ENCODE peak calls at places on chromosome 15, in four cellular contexts. K is breast epithelium, X is stomach, I is GM12891. J is an unnamed sample.

GRCh38 chr15:68639926-68640600 is 61.3 kb downstream of the CORO2B start:
- DNase-seq in I (no peak), X (no peak), K (peak), J (no peak)

GRCh38 chr15:62549345-62549970 is 384.4 kb upstream of the C2CD4B start:
- DNase-seq in X (peak), I (no peak), K (no peak), J (no peak)

GRCh38 chr15:90774731-90775521 is 57.8 kb downstream of the BLM start:
- DNase-seq in X (no peak), K (no peak), I (no peak), J (no peak)

GRCh38 chr15:25859838-25860645 is 3.1 kb downstream of the ATP10A start:
- DNase-seq in X (peak), K (peak), I (no peak), J (no peak)

GRCh38 chr15:89230277-89230676 is 8.9 kb upstream of the RLBP1 start:
- DNase-seq in K (no peak), I (no peak), X (no peak), J (no peak)

GRCh38 chr15:29849716-29850115 is 27.4 kb upstream of the TJP1 start:
- DNase-seq in K (no peak), I (no peak), X (no peak), J (no peak)

GRCh38 chr15:79901958-79902357 is 5.1 kb upstream of the MTHFS start:
- DNase-seq in I (no peak), X (no peak), K (no peak), J (no peak)

GRCh38 chr15:74773731-74774252 is 8.1 kb upstream of the CSK start:
- DNase-seq in K (no peak), X (no peak), I (no peak), J (no peak)

GRCh38 chr15:99818872-99819271 is 85.6 kb upstream of the LYSMD4 start:
- DNase-seq in I (no peak), X (no peak), K (no peak), J (no peak)

GRCh38 chr15:75065467-75065850 is 42.1 kb downstream of the PPCDC start:
- DNase-seq in K (no peak), I (no peak), X (no peak), J (no peak)

GRCh38 chr15:101472033-101472432 is 17.5 kb downstream of the PCSK6 start:
- DNase-seq in K (no peak), X (no peak), I (no peak), J (no peak)

GRCh38 chr15:35724626-35725025 is 178.7 kb upstream of the DPH6 start:
- DNase-seq in X (no peak), K (no peak), I (no peak), J (no peak)

GRCh38 chr15:35727627-35728026 is 181.7 kb upstream of the DPH6 start:
- DNase-seq in K (no peak), X (no peak), I (no peak), J (no peak)

GRCh38 chr15:35723852-35724251 is 177.9 kb upstream of the DPH6 start:
- DNase-seq in K (no peak), I (no peak), X (no peak), J (no peak)

GRCh38 chr15:35725353-35725752 is 179.4 kb upstream of the DPH6 start:
- DNase-seq in K (no peak), I (no peak), X (no peak), J (no peak)

GRCh38 chr15:35728176-35728938 is 182.4 kb upstream of the DPH6 start:
- DNase-seq in K (no peak), X (no peak), I (no peak), J (no peak)
- TF ChIP-seq POLR2AphosphoS5 in K (no peak), X (no peak), I (no peak), J (no peak)

DNA sequence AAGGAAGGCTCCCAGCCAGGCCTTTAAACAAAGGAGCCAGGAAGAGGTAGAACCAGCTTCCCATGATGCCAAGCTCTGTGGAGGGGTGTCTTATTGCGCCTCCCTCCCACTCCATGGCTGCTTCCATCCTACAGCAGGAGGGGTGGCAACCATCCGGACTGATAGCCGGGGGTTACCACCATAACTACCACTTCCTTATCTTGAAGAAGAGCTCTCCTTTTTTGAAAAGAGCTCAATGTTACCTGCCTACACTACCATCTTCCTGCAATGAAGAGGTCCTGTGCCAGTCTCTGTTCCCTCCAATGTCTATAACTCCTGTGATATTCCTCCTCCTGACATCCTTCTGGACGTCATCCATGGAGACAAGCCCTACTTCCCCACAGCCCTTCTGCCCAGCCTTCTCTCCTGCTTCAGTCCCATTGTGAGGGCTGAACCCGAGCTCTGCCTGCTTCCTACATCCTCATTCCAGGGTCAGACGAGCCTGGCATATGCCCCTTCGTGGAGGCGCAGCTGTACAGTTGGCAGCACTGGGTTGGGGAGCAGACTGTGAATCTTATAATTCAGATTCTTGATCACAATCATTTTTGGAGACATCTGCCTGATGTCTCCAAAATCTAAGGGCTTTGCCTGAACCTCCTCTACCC is 8.5 kb downstream of the CCDC9B start:
- DNase-seq in X (no peak), I (no peak), K (no peak), J (no peak)
- TF ChIP-seq POLR2AphosphoS5 in X (no peak), I (no peak), K (no peak), J (no peak)

GRCh38 chr15:57284535-57284934 is 91.8 kb upstream of the CGNL1 start:
- DNase-seq in K (no peak), X (no peak), I (no peak), J (no peak)
- TF ChIP-seq POLR2AphosphoS5 in K (no peak), X (no peak), I (no peak), J (no peak)

DNA sequence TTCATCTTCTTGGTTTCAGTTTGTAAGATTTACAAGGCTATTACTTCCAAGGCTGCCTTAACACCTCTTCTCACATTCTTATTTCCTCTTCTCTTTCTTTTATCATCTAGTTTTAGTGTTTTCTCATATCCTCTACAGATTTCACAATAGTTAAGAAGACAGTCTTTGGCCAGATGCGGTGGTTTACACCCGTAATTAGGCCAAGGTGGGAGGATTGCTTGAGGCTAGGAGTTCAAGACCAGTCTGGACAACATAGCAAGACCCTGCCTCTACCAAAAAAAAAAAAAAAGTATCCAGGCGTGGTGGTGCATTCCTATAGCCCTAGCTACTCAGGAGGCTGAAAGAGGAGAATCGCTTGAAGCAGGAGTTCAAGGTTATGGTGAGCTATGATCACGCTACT is 3.5 kb upstream of the ALDH1A2 start:
- DNase-seq in K (no peak), X (no peak), I (no peak), J (no peak)
- TF ChIP-seq POLR2AphosphoS5 in K (no peak), X (no peak), I (no peak), J (no peak)

GRCh38 chr15:65580287-65580686 is 30.6 kb downstream of the INTS14 start:
- DNase-seq in X (no peak), K (no peak), I (no peak), J (no peak)

GRCh38 chr15:65579762-65580161 is 31.2 kb downstream of the INTS14 start:
- DNase-seq in X (no peak), I (no peak), K (no peak), J (no peak)

GRCh38 chr15:65576669-65577068 is 34.3 kb downstream of the INTS14 start:
- DNase-seq in K (no peak), I (no peak), X (no peak), J (no peak)

GRCh38 chr15:65578904-65579728 is 31.8 kb downstream of the INTS14 start:
- DNase-seq in K (no peak), X (no peak), I (no peak), J (no peak)

DNA sequence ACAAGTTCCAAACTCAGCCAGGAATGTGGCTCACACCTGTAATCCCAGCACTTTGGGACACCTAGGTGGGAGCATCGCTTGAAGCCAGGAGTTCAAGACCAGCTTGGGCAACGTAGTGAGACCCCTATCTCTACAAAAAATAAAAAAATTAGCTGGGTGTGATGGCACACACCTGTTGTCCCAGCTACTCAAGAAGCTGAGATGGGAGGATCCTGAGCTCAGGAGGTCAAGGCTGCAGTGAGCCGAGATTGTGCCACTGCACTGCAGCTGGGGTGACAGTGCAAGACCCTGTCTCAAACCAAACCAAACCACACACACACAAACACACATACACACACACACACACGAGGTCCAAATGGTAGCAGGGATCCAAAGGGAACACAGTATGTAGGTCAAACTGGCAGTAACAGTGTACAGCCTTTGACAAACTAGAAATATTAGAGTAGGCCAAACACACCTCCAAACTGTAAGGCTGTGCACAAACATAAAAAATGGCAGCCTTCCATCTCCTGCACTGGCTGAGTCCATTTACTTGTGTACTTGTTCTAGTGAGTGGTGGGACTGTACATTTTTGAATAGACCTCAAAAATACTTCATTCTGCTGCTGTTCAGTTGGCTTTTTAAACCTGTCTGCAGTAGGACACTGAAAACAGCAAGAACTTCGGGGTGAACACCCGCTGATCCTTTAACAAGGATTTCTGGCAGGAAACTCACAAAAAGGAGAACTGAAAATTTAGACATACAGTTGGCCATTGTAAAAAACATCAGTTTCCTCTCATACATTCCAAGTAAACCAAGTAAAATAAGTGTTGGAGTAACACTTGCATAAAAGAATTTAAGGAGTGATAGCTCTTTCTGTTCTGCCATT is 33.6 kb downstream of the INTS14 start:
- DNase-seq in X (no peak), I (no peak), K (no peak), J (no peak)
- TF ChIP-seq POLR2AphosphoS5 in X (no peak), I (no peak), K (no peak), J (peak)

GRCh38 chr15:64461577-64462162 is 1.3 kb downstream of the ZNF609 start:
- DNase-seq in X (peak), K (no peak), I (no peak), J (peak)
- TF ChIP-seq POLR2AphosphoS5 in X (no peak), K (peak), I (peak), J (no peak)